ENCODE peak calls at places on chromosome 15, in ten cellular contexts. W is WTC11; K is transverse colon; T is lung; I is bronchial epithelial cell; S is fibroblast of mammary gland; J is neural crest cell; D is RWPE1; H is CD8-positive, alpha-beta T cell; N is fibroblast of lung. G is an unnamed sample.

GRCh38 chr15:23566070-23567050 is 886 bp downstream of the MKRN3 start:
- DNase-seq in K (no peak), J (peak), D (no peak), W (no peak), S (no peak), N (peak), H (peak), I (no peak), T (no peak), G (no peak)

GRCh38 chr15:77187751-77188464 is 117.0 kb upstream of the TSPAN3 start:
- DNase-seq in N (peak), T (peak), H (no peak), W (no peak), I (peak), D (no peak), K (peak), S (peak), J (no peak), G (no peak)

GRCh38 chr15:71374607-71375352 is 259.5 kb downstream of the THSD4 start:
- DNase-seq in S (peak), N (peak), K (peak), D (no peak), W (no peak), J (no peak), H (no peak), T (no peak), I (no peak), G (no peak)

GRCh38 chr15:74170083-74170844 is 3.2 kb upstream of the ISLR start:
- DNase-seq in W (no peak), T (no peak), S (no peak), D (no peak), H (no peak), N (no peak), K (no peak), I (no peak), J (no peak), G (no peak)

GRCh38 chr15:40308844-40309189 is 1.1 kb upstream of the PLCB2 start:
- DNase-seq in T (peak), W (no peak), J (no peak), S (no peak), K (peak), N (no peak), I (no peak), H (no peak), D (no peak), G (no peak)

GRCh38 chr15:75347222-75348033 is 589 bp downstream of the NEIL1 start:
- DNase-seq in N (peak), S (no peak), H (peak), W (peak), I (no peak), J (peak), T (peak), K (peak), D (peak), G (no peak)

GRCh38 chr15:92079047-92079446 is 225.5 kb downstream of the SLCO3A1 start:
- DNase-seq in W (peak), I (no peak), J (no peak), S (peak), H (no peak), D (no peak), T (no peak), N (peak), K (no peak), G (no peak)

GRCh38 chr15:92277776-92278175 is 115.9 kb upstream of the ST8SIA2 start:
- DNase-seq in H (no peak), W (no peak), N (no peak), K (no peak), I (peak), D (peak), T (peak), S (peak), J (no peak), G (peak)

GRCh38 chr15:86624261-86625036 is 544.8 kb downstream of the AGBL1 start:
- DNase-seq in K (peak), H (peak), D (peak), S (peak), T (peak), I (peak), J (peak), N (peak), W (peak), G (peak)

GRCh38 chr15:60591491-60592385 is 112.8 kb upstream of the ICE2 start:
- DNase-seq in J (peak), I (no peak), N (peak), W (peak), H (no peak), T (peak), D (peak), K (peak), S (no peak), G (no peak)

GRCh38 chr15:98924311-98925049 is 83.1 kb downstream of the PGPEP1L start:
- DNase-seq in W (no peak), N (no peak), S (no peak), J (no peak), I (no peak), K (no peak), D (no peak), T (no peak), H (no peak), G (no peak)

GRCh38 chr15:69400850-69401249 is 13.3 kb upstream of the KIF23 start:
- DNase-seq in I (peak), D (no peak), S (no peak), T (no peak), W (no peak), K (no peak), J (no peak), N (no peak), H (no peak), G (no peak)

GRCh38 chr15:66042624-66043023 is 173.3 kb downstream of the RAB11A start:
- DNase-seq in W (peak), T (no peak), K (no peak), S (no peak), H (no peak), D (peak), I (peak), J (no peak), N (no peak), G (no peak)

GRCh38 chr15:98776607-98777281 is 128.4 kb downstream of the IGF1R start:
- DNase-seq in J (no peak), D (no peak), W (no peak), I (no peak), K (no peak), N (peak), T (peak), S (peak), H (no peak), G (no peak)

GRCh38 chr15:101558217-101558941 is 68.9 kb upstream of the PCSK6 start:
- DNase-seq in J (no peak), W (no peak), H (no peak), K (no peak), T (peak), D (no peak), I (peak), S (no peak), N (no peak), G (no peak)

GRCh38 chr15:101560722-101561583 is 71.4 kb upstream of the PCSK6 start:
- DNase-seq in K (no peak), I (no peak), H (no peak), J (no peak), D (no peak), S (no peak), T (no peak), W (no peak), N (no peak), G (no peak)

GRCh38 chr15:101561584-101561906 is 72.0 kb upstream of the PCSK6 start:
- DNase-seq in J (no peak), T (peak), D (no peak), N (no peak), S (no peak), I (no peak), H (no peak), K (no peak), W (no peak), G (no peak)

GRCh38 chr15:101562428-101563059 is 73.0 kb upstream of the PCSK6 start:
- DNase-seq in N (no peak), D (no peak), H (no peak), S (no peak), T (no peak), W (no peak), I (no peak), K (no peak), J (no peak), G (no peak)

GRCh38 chr15:101559938-101560337 is 70.4 kb upstream of the PCSK6 start:
- DNase-seq in N (no peak), H (no peak), D (no peak), J (no peak), K (no peak), I (no peak), S (no peak), T (no peak), W (no peak), G (no peak)
- TF ChIP-seq CTCF in N (no peak), H (no peak), D (no peak), J (no peak), K (no peak), I (no peak), S (no peak), T (no peak), W (no peak), G (no peak)

GRCh38 chr15:67547836-67548531 is 5.5 kb downstream of the MAP2K5 start:
- DNase-seq in D (no peak), I (peak), T (no peak), S (peak), J (no peak), K (no peak), W (no peak), H (no peak), N (peak), G (no peak)
- TF ChIP-seq CTCF in D (no peak), I (no peak), T (no peak), S (no peak), J (no peak), K (no peak), W (no peak), H (no peak), N (no peak), G (no peak)

GRCh38 chr15:64060716-64061115 is 14.4 kb upstream of the DAPK2 start:
- DNase-seq in D (no peak), I (no peak), K (no peak), T (no peak), J (no peak), W (no peak), N (no peak), H (no peak), S (no peak), G (no peak)
- TF ChIP-seq CTCF in D (no peak), I (no peak), K (no peak), T (no peak), J (no peak), W (no peak), N (no peak), H (no peak), S (no peak), G (no peak)

GRCh38 chr15:52706091-52706490 is 26.9 kb upstream of the ATOSA start:
- DNase-seq in I (peak), T (no peak), W (no peak), H (no peak), S (peak), N (peak), K (no peak), D (no peak), J (no peak), G (no peak)

GRCh38 chr15:52714968-52715367 is 35.8 kb upstream of the ATOSA start:
- DNase-seq in T (no peak), H (no peak), I (no peak), D (no peak), N (no peak), W (no peak), S (no peak), J (no peak), K (no peak), G (no peak)

GRCh38 chr15:52710710-52711107 is 31.5 kb upstream of the ATOSA start:
- DNase-seq in I (no peak), S (no peak), H (no peak), T (no peak), K (no peak), N (no peak), W (no peak), J (no peak), D (no peak), G (no peak)

GRCh38 chr15:52710050-52710709 is 31.0 kb upstream of the ATOSA start:
- DNase-seq in K (no peak), D (no peak), S (peak), N (no peak), W (no peak), I (peak), J (no peak), T (no peak), H (no peak), G (peak)

DNA sequence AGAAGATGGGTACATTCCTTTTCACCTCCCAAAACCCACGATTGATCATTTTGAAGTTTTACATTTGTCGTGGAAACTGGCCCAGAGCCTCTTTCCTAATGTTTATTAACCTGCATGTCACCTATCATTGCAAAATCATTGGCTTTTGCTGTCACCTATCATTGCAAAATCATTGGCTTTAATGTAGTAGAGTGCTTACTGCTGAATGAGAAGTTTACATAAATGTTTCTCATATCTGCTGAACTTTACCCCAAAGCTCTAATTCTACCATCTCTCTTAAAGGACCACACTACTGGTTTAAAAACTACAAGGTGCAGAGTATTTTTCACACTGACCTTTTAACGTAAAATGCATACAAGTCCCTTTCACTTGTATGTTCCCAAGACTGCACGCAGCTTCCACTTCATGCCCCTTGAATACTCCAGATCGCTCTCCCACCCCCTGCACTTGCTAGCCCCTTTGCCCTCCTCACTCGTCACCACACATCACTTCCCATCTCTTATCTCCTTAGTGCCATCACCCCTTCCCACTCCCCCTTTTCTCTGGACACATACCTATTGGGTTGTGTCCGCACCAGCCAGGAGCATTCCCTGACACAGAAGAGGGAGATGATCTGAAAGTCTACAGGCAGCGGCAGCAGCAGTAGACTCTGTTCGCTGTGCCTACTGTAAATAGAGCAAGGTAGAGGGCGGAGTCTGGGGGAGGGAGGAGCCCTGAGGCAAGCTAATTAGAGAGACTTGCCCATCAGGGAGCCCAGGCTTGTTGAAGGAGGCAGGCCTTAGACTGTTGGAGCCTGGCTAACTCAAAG is 30.2 kb upstream of the ATOSA start:
- DNase-seq in D (no peak), S (no peak), I (peak), J (no peak), W (peak), H (no peak), T (no peak), K (peak), N (no peak), G (peak)
- TF ChIP-seq CTCF in D (no peak), S (no peak), I (no peak), J (no peak), W (no peak), H (no peak), T (no peak), K (no peak), N (no peak), G (no peak)

G was measured in keratinocyte.